ENCODE peak calls at places on chromosomes 5 and 9, in nine cellular contexts. One of them, this sample, is unnamed.
A peak's percentile ranks its signal among the peaks of the same experiment; 100 is the strongest.

GRCh38 chr5:54868511-54869483 is 116.6 kb downstream of the ESM1 start:
- DNase-seq in spleen: no peak
- DNase-seq in esophagus squamous epithelium: no peak
- DNase-seq in stimulated activated naive CD8-positive, alpha-beta T cell treated with anti-CD3 and anti-CD28 coated beads, Interleukin-15, amount 100 ng/mL, for 72 hours: peak; percentile 59
- DNase-seq in AG20443: no peak
- DNase-seq in glutamatergic neuron: no peak
- DNase-seq in OCI-LY7: no peak
- DNase-seq in stimulated activated CD8-positive, alpha-beta memory T cell treated with anti-CD3 and anti-CD28 coated beads, Interleukin-4, amount 100 ng/mL, for 24 hours: no peak
- DNase-seq in iPS-NIHi11: no peak
- DNase-seq in this sample: no peak

GRCh38 chr5:154618696-154619095 is 136.5 kb upstream of the LARP1 start:
- DNase-seq in spleen: no peak
- DNase-seq in stimulated activated CD8-positive, alpha-beta memory T cell treated with anti-CD3 and anti-CD28 coated beads, Interleukin-4, amount 100 ng/mL, for 24 hours: no peak
- DNase-seq in glutamatergic neuron: no peak
- DNase-seq in OCI-LY7: no peak
- DNase-seq in esophagus squamous epithelium: no peak
- DNase-seq in iPS-NIHi11: no peak
- DNase-seq in AG20443: peak; percentile 5
- DNase-seq in stimulated activated naive CD8-positive, alpha-beta T cell treated with anti-CD3 and anti-CD28 coated beads, Interleukin-15, amount 100 ng/mL, for 72 hours: no peak
- DNase-seq in this sample: no peak

GRCh38 chr9:88936668-88937067 is 54.6 kb upstream of the S1PR3 start:
- DNase-seq in stimulated activated CD8-positive, alpha-beta memory T cell treated with anti-CD3 and anti-CD28 coated beads, Interleukin-4, amount 100 ng/mL, for 24 hours: no peak
- DNase-seq in glutamatergic neuron: no peak
- DNase-seq in AG20443: no peak
- DNase-seq in esophagus squamous epithelium: no peak
- DNase-seq in spleen: no peak
- DNase-seq in OCI-LY7: no peak
- DNase-seq in stimulated activated naive CD8-positive, alpha-beta T cell treated with anti-CD3 and anti-CD28 coated beads, Interleukin-15, amount 100 ng/mL, for 72 hours: no peak
- DNase-seq in iPS-NIHi11: no peak
- DNase-seq in this sample: no peak

GRCh38 chr5:14945450-14945849 is 73.9 kb upstream of the ANKH start:
- DNase-seq in stimulated activated naive CD8-positive, alpha-beta T cell treated with anti-CD3 and anti-CD28 coated beads, Interleukin-15, amount 100 ng/mL, for 72 hours: no peak
- DNase-seq in spleen: no peak
- DNase-seq in esophagus squamous epithelium: no peak
- DNase-seq in OCI-LY7: no peak
- DNase-seq in AG20443: no peak
- DNase-seq in glutamatergic neuron: no peak
- DNase-seq in iPS-NIHi11: no peak
- DNase-seq in stimulated activated CD8-positive, alpha-beta memory T cell treated with anti-CD3 and anti-CD28 coated beads, Interleukin-4, amount 100 ng/mL, for 24 hours: no peak
- DNase-seq in this sample: no peak

GRCh38 chr9:5357431-5358105 is 17.9 kb upstream of the RLN1 start:
- DNase-seq in OCI-LY7: no peak
- DNase-seq in iPS-NIHi11: no peak
- DNase-seq in glutamatergic neuron: no peak
- DNase-seq in stimulated activated CD8-positive, alpha-beta memory T cell treated with anti-CD3 and anti-CD28 coated beads, Interleukin-4, amount 100 ng/mL, for 24 hours: no peak
- DNase-seq in esophagus squamous epithelium: no peak
- DNase-seq in spleen: no peak
- DNase-seq in stimulated activated naive CD8-positive, alpha-beta T cell treated with anti-CD3 and anti-CD28 coated beads, Interleukin-15, amount 100 ng/mL, for 72 hours: no peak
- DNase-seq in AG20443: no peak
- DNase-seq in this sample: no peak

GRCh38 chr5:82349651-82350050 is 71.5 kb upstream of the RPS23 start:
- DNase-seq in spleen: no peak
- DNase-seq in OCI-LY7: peak; percentile 13
- DNase-seq in stimulated activated naive CD8-positive, alpha-beta T cell treated with anti-CD3 and anti-CD28 coated beads, Interleukin-15, amount 100 ng/mL, for 72 hours: peak; percentile 18
- DNase-seq in AG20443: peak; percentile 40
- DNase-seq in iPS-NIHi11: peak; percentile 73
- DNase-seq in esophagus squamous epithelium: no peak
- DNase-seq in glutamatergic neuron: peak; percentile 63
- DNase-seq in stimulated activated CD8-positive, alpha-beta memory T cell treated with anti-CD3 and anti-CD28 coated beads, Interleukin-4, amount 100 ng/mL, for 24 hours: no peak
- DNase-seq in this sample: no peak

GRCh38 chr9:5321058-5321457 is 16.5 kb upstream of the RLN2 start:
- DNase-seq in stimulated activated CD8-positive, alpha-beta memory T cell treated with anti-CD3 and anti-CD28 coated beads, Interleukin-4, amount 100 ng/mL, for 24 hours: no peak
- DNase-seq in iPS-NIHi11: no peak
- DNase-seq in spleen: no peak
- DNase-seq in OCI-LY7: peak; percentile 10
- DNase-seq in AG20443: no peak
- DNase-seq in esophagus squamous epithelium: no peak
- DNase-seq in glutamatergic neuron: no peak
- DNase-seq in stimulated activated naive CD8-positive, alpha-beta T cell treated with anti-CD3 and anti-CD28 coated beads, Interleukin-15, amount 100 ng/mL, for 72 hours: no peak
- DNase-seq in this sample: no peak

GRCh38 chr5:59036274-59036961 is 453.5 kb downstream of the RAB3C start:
- DNase-seq in AG20443: peak; percentile 67
- DNase-seq in glutamatergic neuron: no peak
- DNase-seq in iPS-NIHi11: no peak
- DNase-seq in stimulated activated naive CD8-positive, alpha-beta T cell treated with anti-CD3 and anti-CD28 coated beads, Interleukin-15, amount 100 ng/mL, for 72 hours: peak; percentile 40
- DNase-seq in stimulated activated CD8-positive, alpha-beta memory T cell treated with anti-CD3 and anti-CD28 coated beads, Interleukin-4, amount 100 ng/mL, for 24 hours: no peak
- DNase-seq in esophagus squamous epithelium: no peak
- DNase-seq in OCI-LY7: no peak
- DNase-seq in spleen: no peak
- DNase-seq in this sample: no peak

GRCh38 chr9:135334953-135335460 is 144.6 kb upstream of the PPP1R26 start:
- DNase-seq in spleen: no peak
- DNase-seq in stimulated activated CD8-positive, alpha-beta memory T cell treated with anti-CD3 and anti-CD28 coated beads, Interleukin-4, amount 100 ng/mL, for 24 hours: no peak
- DNase-seq in glutamatergic neuron: no peak
- DNase-seq in stimulated activated naive CD8-positive, alpha-beta T cell treated with anti-CD3 and anti-CD28 coated beads, Interleukin-15, amount 100 ng/mL, for 72 hours: no peak
- DNase-seq in iPS-NIHi11: peak; percentile 4
- DNase-seq in OCI-LY7: no peak
- DNase-seq in AG20443: no peak
- DNase-seq in esophagus squamous epithelium: no peak
- DNase-seq in this sample: no peak

GRCh38 chr5:158879993-158880392 is 219.7 kb downstream of the EBF1 start:
- DNase-seq in spleen: no peak
- DNase-seq in stimulated activated CD8-positive, alpha-beta memory T cell treated with anti-CD3 and anti-CD28 coated beads, Interleukin-4, amount 100 ng/mL, for 24 hours: no peak
- DNase-seq in AG20443: no peak
- DNase-seq in OCI-LY7: no peak
- DNase-seq in glutamatergic neuron: no peak
- DNase-seq in esophagus squamous epithelium: no peak
- DNase-seq in stimulated activated naive CD8-positive, alpha-beta T cell treated with anti-CD3 and anti-CD28 coated beads, Interleukin-15, amount 100 ng/mL, for 72 hours: no peak
- DNase-seq in iPS-NIHi11: no peak
- DNase-seq in this sample: no peak

GRCh38 chr5:186091-187041 is 4.9 kb upstream of the LRRC14B start:
- DNase-seq in esophagus squamous epithelium: no peak
- DNase-seq in stimulated activated CD8-positive, alpha-beta memory T cell treated with anti-CD3 and anti-CD28 coated beads, Interleukin-4, amount 100 ng/mL, for 24 hours: no peak
- DNase-seq in spleen: peak; percentile 71
- DNase-seq in stimulated activated naive CD8-positive, alpha-beta T cell treated with anti-CD3 and anti-CD28 coated beads, Interleukin-15, amount 100 ng/mL, for 72 hours: no peak
- DNase-seq in glutamatergic neuron: no peak
- DNase-seq in AG20443: no peak
- DNase-seq in OCI-LY7: no peak
- DNase-seq in iPS-NIHi11: no peak
- DNase-seq in this sample: no peak

GRCh38 chr9:2307480-2307879 is 292.3 kb downstream of the SMARCA2 start:
- DNase-seq in AG20443: peak; percentile 77
- DNase-seq in esophagus squamous epithelium: no peak
- DNase-seq in stimulated activated naive CD8-positive, alpha-beta T cell treated with anti-CD3 and anti-CD28 coated beads, Interleukin-15, amount 100 ng/mL, for 72 hours: no peak
- DNase-seq in spleen: no peak
- DNase-seq in OCI-LY7: no peak
- DNase-seq in iPS-NIHi11: no peak
- DNase-seq in glutamatergic neuron: no peak
- DNase-seq in stimulated activated CD8-positive, alpha-beta memory T cell treated with anti-CD3 and anti-CD28 coated beads, Interleukin-4, amount 100 ng/mL, for 24 hours: no peak
- DNase-seq in this sample: no peak

GRCh38 chr9:37141015-37141414 is 20.6 kb downstream of the ZCCHC7 start:
- DNase-seq in iPS-NIHi11: no peak
- DNase-seq in spleen: no peak
- DNase-seq in stimulated activated CD8-positive, alpha-beta memory T cell treated with anti-CD3 and anti-CD28 coated beads, Interleukin-4, amount 100 ng/mL, for 24 hours: no peak
- DNase-seq in OCI-LY7: peak; percentile 62
- DNase-seq in esophagus squamous epithelium: no peak
- DNase-seq in stimulated activated naive CD8-positive, alpha-beta T cell treated with anti-CD3 and anti-CD28 coated beads, Interleukin-15, amount 100 ng/mL, for 72 hours: no peak
- DNase-seq in AG20443: no peak
- DNase-seq in glutamatergic neuron: no peak
- DNase-seq in this sample: no peak

GRCh38 chr9:20838218-20838617 is 154.2 kb downstream of the FOCAD start:
- DNase-seq in stimulated activated CD8-positive, alpha-beta memory T cell treated with anti-CD3 and anti-CD28 coated beads, Interleukin-4, amount 100 ng/mL, for 24 hours: no peak
- DNase-seq in stimulated activated naive CD8-positive, alpha-beta T cell treated with anti-CD3 and anti-CD28 coated beads, Interleukin-15, amount 100 ng/mL, for 72 hours: no peak
- DNase-seq in AG20443: peak; percentile 21
- DNase-seq in spleen: no peak
- DNase-seq in esophagus squamous epithelium: no peak
- DNase-seq in iPS-NIHi11: no peak
- DNase-seq in glutamatergic neuron: no peak
- DNase-seq in OCI-LY7: no peak
- DNase-seq in this sample: no peak

GRCh38 chr9:113808391-113809191 is 67.5 kb upstream of the ZNF618 start:
- DNase-seq in iPS-NIHi11: no peak
- DNase-seq in stimulated activated naive CD8-positive, alpha-beta T cell treated with anti-CD3 and anti-CD28 coated beads, Interleukin-15, amount 100 ng/mL, for 72 hours: no peak
- DNase-seq in AG20443: peak; percentile 84
- DNase-seq in OCI-LY7: no peak
- DNase-seq in esophagus squamous epithelium: no peak
- DNase-seq in spleen: no peak
- DNase-seq in glutamatergic neuron: no peak
- DNase-seq in stimulated activated CD8-positive, alpha-beta memory T cell treated with anti-CD3 and anti-CD28 coated beads, Interleukin-4, amount 100 ng/mL, for 24 hours: no peak
- DNase-seq in this sample: no peak

GRCh38 chr5:33291216-33292000 is 149.4 kb upstream of the TARS1 start:
- DNase-seq in spleen: no peak
- DNase-seq in AG20443: no peak
- DNase-seq in OCI-LY7: no peak
- DNase-seq in iPS-NIHi11: no peak
- DNase-seq in stimulated activated naive CD8-positive, alpha-beta T cell treated with anti-CD3 and anti-CD28 coated beads, Interleukin-15, amount 100 ng/mL, for 72 hours: no peak
- DNase-seq in esophagus squamous epithelium: no peak
- DNase-seq in stimulated activated CD8-positive, alpha-beta memory T cell treated with anti-CD3 and anti-CD28 coated beads, Interleukin-4, amount 100 ng/mL, for 24 hours: no peak
- DNase-seq in glutamatergic neuron: no peak
- DNase-seq in this sample: no peak

GRCh38 chr9:26077860-26078259 is 399.6 kb upstream of the TUSC1 start:
- DNase-seq in OCI-LY7: no peak
- DNase-seq in stimulated activated CD8-positive, alpha-beta memory T cell treated with anti-CD3 and anti-CD28 coated beads, Interleukin-4, amount 100 ng/mL, for 24 hours: no peak
- DNase-seq in glutamatergic neuron: peak; percentile 22
- DNase-seq in iPS-NIHi11: no peak
- DNase-seq in AG20443: no peak
- DNase-seq in spleen: no peak
- DNase-seq in esophagus squamous epithelium: no peak
- DNase-seq in stimulated activated naive CD8-positive, alpha-beta T cell treated with anti-CD3 and anti-CD28 coated beads, Interleukin-15, amount 100 ng/mL, for 72 hours: no peak
- DNase-seq in this sample: no peak

GRCh38 chr5:113612060-113612496 is 98.6 kb downstream of the YTHDC2 start:
- DNase-seq in AG20443: peak; percentile 55
- DNase-seq in OCI-LY7: peak; percentile 54
- DNase-seq in iPS-NIHi11: peak; percentile 41
- DNase-seq in stimulated activated naive CD8-positive, alpha-beta T cell treated with anti-CD3 and anti-CD28 coated beads, Interleukin-15, amount 100 ng/mL, for 72 hours: no peak
- DNase-seq in glutamatergic neuron: no peak
- DNase-seq in spleen: no peak
- DNase-seq in esophagus squamous epithelium: no peak
- DNase-seq in stimulated activated CD8-positive, alpha-beta memory T cell treated with anti-CD3 and anti-CD28 coated beads, Interleukin-4, amount 100 ng/mL, for 24 hours: no peak
- DNase-seq in this sample: peak; percentile 36

GRCh38 chr5:81826128-81826527 is 75.2 kb upstream of the SSBP2 start:
- DNase-seq in stimulated activated CD8-positive, alpha-beta memory T cell treated with anti-CD3 and anti-CD28 coated beads, Interleukin-4, amount 100 ng/mL, for 24 hours: no peak
- DNase-seq in glutamatergic neuron: no peak
- DNase-seq in stimulated activated naive CD8-positive, alpha-beta T cell treated with anti-CD3 and anti-CD28 coated beads, Interleukin-15, amount 100 ng/mL, for 72 hours: no peak
- DNase-seq in spleen: no peak
- DNase-seq in OCI-LY7: no peak
- DNase-seq in esophagus squamous epithelium: no peak
- DNase-seq in iPS-NIHi11: no peak
- DNase-seq in AG20443: peak; percentile 28
- DNase-seq in this sample: no peak

GRCh38 chr9:77793909-77794308 is 145.8 kb upstream of the GNA14 start:
- DNase-seq in AG20443: peak; percentile 39
- DNase-seq in glutamatergic neuron: no peak
- DNase-seq in iPS-NIHi11: no peak
- DNase-seq in stimulated activated CD8-positive, alpha-beta memory T cell treated with anti-CD3 and anti-CD28 coated beads, Interleukin-4, amount 100 ng/mL, for 24 hours: no peak
- DNase-seq in spleen: no peak
- DNase-seq in OCI-LY7: no peak
- DNase-seq in stimulated activated naive CD8-positive, alpha-beta T cell treated with anti-CD3 and anti-CD28 coated beads, Interleukin-15, amount 100 ng/mL, for 72 hours: no peak
- DNase-seq in esophagus squamous epithelium: no peak
- DNase-seq in this sample: no peak

GRCh38 chr5:63439537-63439936 is 522.7 kb downstream of the HTR1A start:
- DNase-seq in esophagus squamous epithelium: no peak
- DNase-seq in stimulated activated naive CD8-positive, alpha-beta T cell treated with anti-CD3 and anti-CD28 coated beads, Interleukin-15, amount 100 ng/mL, for 72 hours: no peak
- DNase-seq in glutamatergic neuron: no peak
- DNase-seq in spleen: no peak
- DNase-seq in AG20443: no peak
- DNase-seq in iPS-NIHi11: peak; percentile 6
- DNase-seq in OCI-LY7: no peak
- DNase-seq in stimulated activated CD8-positive, alpha-beta memory T cell treated with anti-CD3 and anti-CD28 coated beads, Interleukin-4, amount 100 ng/mL, for 24 hours: no peak
- DNase-seq in this sample: no peak

GRCh38 chr9:82353631-82354030 is 365.1 kb downstream of the SPATA31D1 start:
- DNase-seq in esophagus squamous epithelium: no peak
- DNase-seq in glutamatergic neuron: no peak
- DNase-seq in stimulated activated CD8-positive, alpha-beta memory T cell treated with anti-CD3 and anti-CD28 coated beads, Interleukin-4, amount 100 ng/mL, for 24 hours: no peak
- DNase-seq in stimulated activated naive CD8-positive, alpha-beta T cell treated with anti-CD3 and anti-CD28 coated beads, Interleukin-15, amount 100 ng/mL, for 72 hours: no peak
- DNase-seq in spleen: no peak
- DNase-seq in AG20443: no peak
- DNase-seq in OCI-LY7: no peak
- DNase-seq in iPS-NIHi11: no peak
- DNase-seq in this sample: no peak

GRCh38 chr5:134603059-134603458 is 29.6 kb downstream of the SAR1B start:
- DNase-seq in stimulated activated CD8-positive, alpha-beta memory T cell treated with anti-CD3 and anti-CD28 coated beads, Interleukin-4, amount 100 ng/mL, for 24 hours: no peak
- DNase-seq in AG20443: no peak
- DNase-seq in OCI-LY7: no peak
- DNase-seq in esophagus squamous epithelium: no peak
- DNase-seq in spleen: no peak
- DNase-seq in glutamatergic neuron: no peak
- DNase-seq in stimulated activated naive CD8-positive, alpha-beta T cell treated with anti-CD3 and anti-CD28 coated beads, Interleukin-15, amount 100 ng/mL, for 72 hours: no peak
- DNase-seq in iPS-NIHi11: no peak
- DNase-seq in this sample: no peak

GRCh38 chr5:139696894-139697658 is 48.9 kb downstream of the CXXC5 start:
- DNase-seq in iPS-NIHi11: peak; percentile 78
- DNase-seq in OCI-LY7: no peak
- DNase-seq in esophagus squamous epithelium: no peak
- DNase-seq in stimulated activated naive CD8-positive, alpha-beta T cell treated with anti-CD3 and anti-CD28 coated beads, Interleukin-15, amount 100 ng/mL, for 72 hours: no peak
- DNase-seq in spleen: peak; percentile 86
- DNase-seq in glutamatergic neuron: no peak
- DNase-seq in AG20443: peak; percentile 93
- DNase-seq in stimulated activated CD8-positive, alpha-beta memory T cell treated with anti-CD3 and anti-CD28 coated beads, Interleukin-4, amount 100 ng/mL, for 24 hours: peak; percentile 25
- DNase-seq in this sample: no peak

GRCh38 chr5:175230299-175230698 is 213.7 kb downstream of the DRD1 start:
- DNase-seq in esophagus squamous epithelium: no peak
- DNase-seq in AG20443: no peak
- DNase-seq in iPS-NIHi11: no peak
- DNase-seq in spleen: no peak
- DNase-seq in OCI-LY7: no peak
- DNase-seq in glutamatergic neuron: no peak
- DNase-seq in stimulated activated naive CD8-positive, alpha-beta T cell treated with anti-CD3 and anti-CD28 coated beads, Interleukin-15, amount 100 ng/mL, for 72 hours: no peak
- DNase-seq in stimulated activated CD8-positive, alpha-beta memory T cell treated with anti-CD3 and anti-CD28 coated beads, Interleukin-4, amount 100 ng/mL, for 24 hours: no peak
- DNase-seq in this sample: no peak

GRCh38 chr5:136809382-136809781 is 444.0 kb upstream of the TRPC7 start:
- DNase-seq in stimulated activated naive CD8-positive, alpha-beta T cell treated with anti-CD3 and anti-CD28 coated beads, Interleukin-15, amount 100 ng/mL, for 72 hours: no peak
- DNase-seq in iPS-NIHi11: no peak
- DNase-seq in AG20443: no peak
- DNase-seq in OCI-LY7: no peak
- DNase-seq in esophagus squamous epithelium: no peak
- DNase-seq in glutamatergic neuron: no peak
- DNase-seq in spleen: no peak
- DNase-seq in stimulated activated CD8-positive, alpha-beta memory T cell treated with anti-CD3 and anti-CD28 coated beads, Interleukin-4, amount 100 ng/mL, for 24 hours: no peak
- DNase-seq in this sample: no peak

GRCh38 chr5:87729786-87730185 is 317.1 kb upstream of the CCNH start:
- DNase-seq in iPS-NIHi11: no peak
- DNase-seq in AG20443: no peak
- DNase-seq in OCI-LY7: no peak
- DNase-seq in esophagus squamous epithelium: no peak
- DNase-seq in stimulated activated CD8-positive, alpha-beta memory T cell treated with anti-CD3 and anti-CD28 coated beads, Interleukin-4, amount 100 ng/mL, for 24 hours: no peak
- DNase-seq in stimulated activated naive CD8-positive, alpha-beta T cell treated with anti-CD3 and anti-CD28 coated beads, Interleukin-15, amount 100 ng/mL, for 72 hours: no peak
- DNase-seq in glutamatergic neuron: no peak
- DNase-seq in spleen: no peak
- DNase-seq in this sample: no peak

GRCh38 chr5:76960004-76960625 is 7.3 kb downstream of the CRHBP start:
- DNase-seq in esophagus squamous epithelium: no peak
- DNase-seq in AG20443: no peak
- DNase-seq in iPS-NIHi11: no peak
- DNase-seq in stimulated activated CD8-positive, alpha-beta memory T cell treated with anti-CD3 and anti-CD28 coated beads, Interleukin-4, amount 100 ng/mL, for 24 hours: no peak
- DNase-seq in OCI-LY7: no peak
- DNase-seq in spleen: no peak
- DNase-seq in stimulated activated naive CD8-positive, alpha-beta T cell treated with anti-CD3 and anti-CD28 coated beads, Interleukin-15, amount 100 ng/mL, for 72 hours: no peak
- DNase-seq in glutamatergic neuron: no peak
- DNase-seq in this sample: no peak

GRCh38 chr5:162248107-162248713 is 180.6 kb downstream of the GABRG2 start:
- DNase-seq in glutamatergic neuron: peak; percentile 57
- DNase-seq in stimulated activated CD8-positive, alpha-beta memory T cell treated with anti-CD3 and anti-CD28 coated beads, Interleukin-4, amount 100 ng/mL, for 24 hours: no peak
- DNase-seq in AG20443: no peak
- DNase-seq in spleen: no peak
- DNase-seq in OCI-LY7: peak; percentile 3
- DNase-seq in esophagus squamous epithelium: no peak
- DNase-seq in iPS-NIHi11: peak; percentile 57
- DNase-seq in stimulated activated naive CD8-positive, alpha-beta T cell treated with anti-CD3 and anti-CD28 coated beads, Interleukin-15, amount 100 ng/mL, for 72 hours: no peak
- DNase-seq in this sample: no peak

GRCh38 chr5:136123236-136123768 is 9.3 kb upstream of the SMAD5 start:
- DNase-seq in iPS-NIHi11: no peak
- DNase-seq in OCI-LY7: no peak
- DNase-seq in esophagus squamous epithelium: no peak
- DNase-seq in spleen: no peak
- DNase-seq in AG20443: no peak
- DNase-seq in glutamatergic neuron: no peak
- DNase-seq in stimulated activated CD8-positive, alpha-beta memory T cell treated with anti-CD3 and anti-CD28 coated beads, Interleukin-4, amount 100 ng/mL, for 24 hours: no peak
- DNase-seq in stimulated activated naive CD8-positive, alpha-beta T cell treated with anti-CD3 and anti-CD28 coated beads, Interleukin-15, amount 100 ng/mL, for 72 hours: no peak
- DNase-seq in this sample: no peak

GRCh38 chr5:65776707-65777141 is 54.7 kb downstream of the NLN start:
- DNase-seq in AG20443: peak; percentile 32
- DNase-seq in stimulated activated CD8-positive, alpha-beta memory T cell treated with anti-CD3 and anti-CD28 coated beads, Interleukin-4, amount 100 ng/mL, for 24 hours: no peak
- DNase-seq in esophagus squamous epithelium: no peak
- DNase-seq in glutamatergic neuron: no peak
- DNase-seq in spleen: no peak
- DNase-seq in iPS-NIHi11: no peak
- DNase-seq in stimulated activated naive CD8-positive, alpha-beta T cell treated with anti-CD3 and anti-CD28 coated beads, Interleukin-15, amount 100 ng/mL, for 72 hours: no peak
- DNase-seq in OCI-LY7: no peak
- DNase-seq in this sample: no peak